ENCODE peak calls at places on chromosomes 7 and 10, in seven cellular contexts. V, Z, J, X, Y, T and I are unnamed samples.

GRCh38 chr10:97016728-97017473 is 168.9 kb downstream of the SLIT1 start:
- DNase-seq in V (no peak), Z (no peak), J (no peak), X (no peak), Y (no peak), T (no peak), I (peak)

GRCh38 chr7:742791-743190 is 15.7 kb upstream of the PRKAR1B start:
- DNase-seq in V (no peak), Z (no peak), J (no peak), X (no peak), Y (no peak), T (no peak), I (no peak)

GRCh38 chr7:28102778-28103177 is 77.8 kb downstream of the JAZF1 start:
- DNase-seq in V (no peak), Z (no peak), J (no peak), X (no peak), Y (peak), T (no peak), I (peak)

GRCh38 chr7:69782917-69783684 is 184.8 kb downstream of the AUTS2 start:
- DNase-seq in V (no peak), Z (no peak), J (no peak), X (peak), Y (no peak), T (peak), I (no peak)

GRCh38 chr10:99521474-99522077 is 11.2 kb upstream of the NKX2-3 start:
- DNase-seq in V (no peak), Z (no peak), J (peak), X (no peak), Y (no peak), T (no peak), I (no peak)

GRCh38 chr7:116500071-116500853 is 724 bp downstream of the CAV2 start:
- DNase-seq in V (no peak), Z (peak), J (no peak), X (peak), Y (peak), T (peak), I (peak)

GRCh38 chr7:133797355-133797754 is 329.8 kb upstream of the LRGUK start:
- DNase-seq in V (no peak), Z (no peak), J (no peak), X (no peak), Y (no peak), T (no peak), I (peak)

GRCh38 chr10:8456386-8456785 is 401.9 kb downstream of the GATA3 start:
- DNase-seq in V (no peak), Z (no peak), J (no peak), X (no peak), Y (no peak), T (no peak), I (no peak)

GRCh38 chr10:104309980-104310978 is 28.0 kb downstream of the ITPRIP start:
- DNase-seq in V (no peak), Z (no peak), J (no peak), X (no peak), Y (peak), T (peak), I (peak)